ENCODE peak calls at places on chromosomes 3 and 15, in six cellular contexts. N, K, A, I, D and F are unnamed samples.

GRCh38 chr3:38548154-38548931 is 52.2 kb downstream of the EXOG start:
- DNase-seq in N (no peak), K (no peak), D (no peak), I (peak; percentile 50), A (no peak), F (no peak)

GRCh38 chr3:9405756-9406155 is 8.3 kb downstream of the SETD5 start:
- DNase-seq in N (no peak), D (no peak), I (no peak), K (no peak), A (no peak), F (no peak)

GRCh38 chr15:86555114-86555513 is 475.4 kb downstream of the AGBL1 start:
- DNase-seq in A (no peak), D (no peak), N (no peak), K (no peak), I (no peak), F (no peak)

GRCh38 chr15:56835598-56836275 is 82.7 kb upstream of the TCF12 start:
- DNase-seq in D (no peak), A (no peak), K (no peak), I (no peak), N (no peak), F (no peak)

GRCh38 chr15:45064386-45064785 is 41.4 kb downstream of the SORD start:
- DNase-seq in D (no peak), I (no peak), A (no peak), K (no peak), N (no peak), F (no peak)

GRCh38 chr3:16140116-16140893 is 34.2 kb upstream of the GALNT15 start:
- DNase-seq in N (no peak), A (no peak), I (peak; percentile 19), D (no peak), K (no peak), F (peak; percentile 62)

GRCh38 chr3:15685927-15686326 is 84.4 kb downstream of the BTD start:
- DNase-seq in I (no peak), K (no peak), N (no peak), D (no peak), A (no peak), F (no peak)

GRCh38 chr15:63089260-63090043 is 32.2 kb upstream of the LACTB start:
- DNase-seq in A (no peak), N (peak; percentile 40), D (no peak), K (peak; percentile 24), I (peak; percentile 70), F (no peak)

GRCh38 chr3:109131276-109131675 is 5.2 kb upstream of the C3orf85 start:
- DNase-seq in K (no peak), I (no peak), N (no peak), D (no peak), A (no peak), F (no peak)

GRCh38 chr3:196159952-196160804 is 51.0 kb downstream of the ZDHHC19 start:
- DNase-seq in N (peak; percentile 35), I (peak; percentile 56), K (peak; percentile 54), D (no peak), A (peak; percentile 52), F (peak; percentile 29)

GRCh38 chr3:57818772-57819171 is 62.7 kb downstream of the SLMAP start:
- DNase-seq in K (no peak), A (no peak), D (no peak), I (no peak), N (no peak), F (no peak)

GRCh38 chr3:51963951-51964451 is 3.3 kb downstream of the PCBP4 start:
- DNase-seq in N (no peak), A (no peak), D (no peak), I (no peak), K (peak; percentile 99), F (no peak)

GRCh38 chr15:32691316-32692032 is 26.3 kb upstream of the GREM1 start:
- DNase-seq in A (no peak), N (no peak), I (no peak), D (no peak), K (no peak), F (no peak)

GRCh38 chr15:81171286-81171685 is 25.4 kb upstream of the IL16 start:
- DNase-seq in D (no peak), N (no peak), I (no peak), A (no peak), K (no peak), F (no peak)

GRCh38 chr15:76972420-76973361 is 22.2 kb upstream of the PSTPIP1 start:
- DNase-seq in A (no peak), N (no peak), D (no peak), I (no peak), K (no peak), F (no peak)

GRCh38 chr15:55715355-55716076 is 27.4 kb downstream of the PRTG start:
- DNase-seq in K (peak; percentile 14), N (no peak), A (no peak), D (no peak), I (no peak), F (no peak)

GRCh38 chr15:50071551-50072258 is 47.3 kb downstream of the ATP8B4 start:
- DNase-seq in A (no peak), I (no peak), D (no peak), N (no peak), K (peak; percentile 56), F (no peak)

GRCh38 chr3:95228416-95228815 is 1165.6 kb downstream of the NSUN3 start:
- DNase-seq in K (no peak), A (no peak), N (no peak), I (no peak), D (no peak), F (no peak)

GRCh38 chr3:127389415-127389814 is 101.6 kb upstream of the PRR20G start:
- DNase-seq in D (no peak), I (no peak), K (no peak), A (no peak), N (no peak), F (peak; percentile 1)

GRCh38 chr15:69508659-69509058 is 56.0 kb downstream of the RPLP1 start:
- DNase-seq in I (no peak), N (no peak), K (no peak), D (no peak), A (no peak), F (no peak)

GRCh38 chr15:85897207-85897817 is 102.6 kb upstream of the KLHL25 start:
- DNase-seq in N (no peak), I (no peak), A (no peak), K (no peak), D (no peak), F (no peak)

GRCh38 chr3:113555138-113555537 is 22.8 kb downstream of the SIDT1 start:
- DNase-seq in D (no peak), N (no peak), A (no peak), K (no peak), I (no peak), F (no peak)

GRCh38 chr3:197183582-197183981 is 114.8 kb downstream of the DLG1 start:
- DNase-seq in I (no peak), A (no peak), D (no peak), K (no peak), N (no peak), F (no peak)

GRCh38 chr15:85443593-85444328 is 63.4 kb downstream of the AKAP13 start:
- DNase-seq in A (peak; percentile 19), I (no peak), D (peak; percentile 50), K (no peak), N (peak; percentile 10), F (peak; percentile 91)

GRCh38 chr3:69425249-69425648 is 39.4 kb upstream of the FRMD4B start:
- DNase-seq in K (peak; percentile 52), D (peak; percentile 17), N (peak; percentile 27), I (no peak), A (peak; percentile 13), F (no peak)

GRCh38 chr3:98713984-98714383 is 49.2 kb upstream of the ST3GAL6 start:
- DNase-seq in A (no peak), K (no peak), I (no peak), D (no peak), N (no peak), F (no peak)

GRCh38 chr3:111236833-111237713 is 165.5 kb downstream of the NECTIN3 start:
- DNase-seq in A (no peak), I (no peak), N (no peak), K (no peak), D (no peak), F (no peak)

GRCh38 chr15:96181873-96182301 is 148.6 kb upstream of the NR2F2 start:
- DNase-seq in D (no peak), N (peak; percentile 49), K (no peak), I (no peak), A (no peak), F (peak; percentile 71)

GRCh38 chr3:50583897-50584296 is 14.6 kb downstream of the HEMK1 start:
- DNase-seq in I (no peak), N (no peak), D (no peak), A (no peak), K (no peak), F (no peak)

GRCh38 chr3:78455737-78456136 is 1312.1 kb downstream of the ROBO1 start:
- DNase-seq in N (no peak), D (no peak), K (no peak), I (no peak), A (no peak), F (no peak)

GRCh38 chr3:171142985-171143384 is 116.5 kb upstream of the SLC2A2 start:
- DNase-seq in D (no peak), I (no peak), K (no peak), A (no peak), N (peak; percentile 34), F (no peak)

GRCh38 chr15:51938286-51938685 is 33.3 kb downstream of the LEO1 start:
- DNase-seq in K (no peak), N (no peak), I (no peak), D (no peak), A (no peak), F (peak; percentile 36)

GRCh38 chr3:194537732-194538247 is 51.0 kb upstream of the ATP13A3 start:
- DNase-seq in D (peak; percentile 43), K (no peak), N (peak; percentile 58), A (no peak), I (peak; percentile 72), F (peak; percentile 75)

GRCh38 chr3:40078590-40078989 is 230.9 kb upstream of the EIF1B start:
- DNase-seq in K (no peak), I (no peak), D (no peak), N (no peak), A (no peak), F (no peak)